ENCODE peak calls at places on chromosomes 2 and 18, in four cellular contexts. R, K, Z and D are unnamed samples. For H3K36me3, the result is how much of the 10 kb centered on the place peaks cover.

GRCh38 chr2:56484906-56485305 is 301.1 kb downstream of the CCDC85A start:
- DNase-seq in R (no peak), K (no peak), Z (no peak), D (no peak)

GRCh38 chr18:54023471-54023870 is 201.0 kb downstream of the MBD2 start:
- DNase-seq in R (no peak), K (no peak), Z (no peak), D (no peak)

GRCh38 chr2:8805278-8806045 is 32.0 kb downstream of the KIDINS220 start:
- DNase-seq in K (no peak), Z (no peak), R (no peak), D (peak)

GRCh38 chr18:36693931-36694661 is 134.7 kb downstream of the TPGS2 start:
- DNase-seq in K (peak), R (no peak), Z (no peak), D (no peak)

GRCh38 chr2:127453392-127454171 is 35.4 kb downstream of the PROC start:
- DNase-seq in Z (no peak), K (no peak), R (peak), D (no peak)

GRCh38 chr18:21309248-21309647 is 67.2 kb downstream of the GREB1L start:
- DNase-seq in K (no peak), Z (no peak), R (no peak), D (no peak)

GRCh38 chr18:37654034-37654433 is 88.4 kb upstream of the CELF4 start:
- DNase-seq in K (peak), R (no peak), Z (no peak), D (no peak)

GRCh38 chr2:119252186-119253113 is 28.8 kb downstream of the STEAP3 start:
- DNase-seq in Z (no peak), R (no peak), K (no peak), D (no peak)

GRCh38 chr2:46917628-46918027 is 2.0 kb upstream of the MCFD2 start:
- DNase-seq in R (no peak), Z (no peak), K (no peak), D (no peak)

GRCh38 chr2:65605427-65606058 is 173.1 kb upstream of the SPRED2 start:
- DNase-seq in K (no peak), R (no peak), Z (no peak), D (no peak)

GRCh38 chr2:190961918-190962487 is 52.0 kb downstream of the STAT1 start:
- DNase-seq in K (no peak), Z (no peak), R (no peak), D (no peak)

GRCh38 chr2:217108086-217108485 is 248.2 kb upstream of the TNP1 start:
- DNase-seq in Z (no peak), K (no peak), R (no peak), D (no peak)

GRCh38 chr2:186569906-186570305 is 19.9 kb upstream of the ITGAV start:
- DNase-seq in R (peak), K (no peak), Z (no peak), D (no peak)

GRCh38 chr2:67954125-67954748 is 108.6 kb downstream of the C1D start:
- DNase-seq in Z (no peak), R (peak), K (peak), D (no peak)

GRCh38 chr2:182504903-182505302 is 78.1 kb upstream of the PDE1A start:
- DNase-seq in R (no peak), Z (no peak), K (no peak), D (peak)

GRCh38 chr2:113178891-113179290 is 5.1 kb downstream of the PSD4 start:
- DNase-seq in R (no peak), K (no peak), Z (peak), D (no peak)

GRCh38 chr2:221969087-221969829 is 329.5 kb downstream of the PAX3 start:
- DNase-seq in R (peak), Z (no peak), K (no peak), D (no peak)

GRCh38 chr2:168964251-168964807 is 63.2 kb downstream of the G6PC2 start:
- DNase-seq in K (peak), Z (no peak), R (no peak), D (no peak)

GRCh38 chr18:49020621-49021021 is 69.9 kb upstream of the SMAD7 start:
- DNase-seq in Z (no peak), K (no peak), R (no peak), D (peak)

GRCh38 chr2:10452334-10452733 is 4.2 kb upstream of the ODC1 start:
- DNase-seq in Z (no peak), K (peak), R (no peak), D (no peak)

GRCh38 chr2:39050109-39050508 is 70.7 kb downstream of the SOS1 start:
- DNase-seq in K (no peak), R (no peak), Z (no peak), D (no peak)

GRCh38 chr18:22723741-22724140 is 209.4 kb upstream of the RBBP8 start:
- DNase-seq in Z (no peak), K (no peak), R (no peak), D (no peak)

GRCh38 chr2:39696838-39697237 is 31.1 kb downstream of the TMEM178A start:
- DNase-seq in Z (no peak), K (no peak), R (no peak), D (no peak)

GRCh38 chr2:119494163-119494790 is 30.0 kb downstream of the SCTR start:
- DNase-seq in R (peak), K (no peak), Z (no peak), D (no peak)

GRCh38 chr2:28649481-28650260 is 102.0 kb upstream of the PPP1CB start:
- DNase-seq in K (no peak), Z (no peak), R (no peak), D (no peak)

GRCh38 chr2:191907091-191907490 is 60.2 kb upstream of the CAVIN2 start:
- DNase-seq in K (no peak), Z (no peak), R (no peak), D (no peak)

GRCh38 chr2:212147921-212148513 is 390.6 kb downstream of the ERBB4 start:
- DNase-seq in K (no peak), Z (no peak), R (peak), D (no peak)

GRCh38 chr2:2846379-2847130 is 515.5 kb upstream of the MYT1L start:
- DNase-seq in Z (no peak), K (peak), R (no peak), D (peak)

GRCh38 chr2:121080013-121080772 is 204.8 kb downstream of the TFCP2L1 start:
- DNase-seq in K (peak), Z (no peak), R (peak), D (no peak)

GRCh38 chr2:108637304-108637669 is 82.0 kb upstream of the RANBP2 start:
- DNase-seq in Z (no peak), K (no peak), R (no peak), D (peak)

GRCh38 chr2:199692489-199692888 is 158.5 kb downstream of the FTCDNL1 start:
- DNase-seq in Z (no peak), R (no peak), K (no peak), D (no peak)

GRCh38 chr2:137938204-137938603 is 26.1 kb upstream of the HNMT start:
- DNase-seq in Z (no peak), K (no peak), R (no peak), D (no peak)

DNA sequence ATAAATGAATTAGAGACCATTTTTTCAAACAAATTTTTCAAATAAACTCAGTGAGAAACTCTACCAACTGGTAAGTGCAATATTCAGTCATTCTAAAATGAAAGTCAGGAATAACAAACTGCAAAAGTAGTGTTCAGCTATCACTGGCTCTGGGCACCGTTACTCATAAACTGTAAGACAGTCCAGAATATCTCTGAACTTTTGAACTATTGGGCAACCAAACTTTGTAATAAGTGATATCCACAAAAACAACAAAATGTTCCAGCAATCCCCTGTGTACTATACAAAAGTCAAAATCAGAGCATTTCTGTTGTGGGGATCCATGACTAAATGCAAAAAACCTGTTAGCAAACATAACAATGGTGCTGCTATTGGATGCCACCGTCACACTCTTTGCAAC is 56.3 kb downstream of the SLC25A12 start:
- DNase-seq in K (no peak), Z (no peak), R (no peak), D (no peak)
- H3K36me3 ChIP-seq in K (under half), Z (under half), R (under half), D (under half)

GRCh38 chr2:32942728-32943485 is 3.8 kb upstream of the LTBP1 start:
- DNase-seq in K (no peak), R (no peak), Z (no peak), D (no peak)
- H3K36me3 ChIP-seq in K (under half), R (under half), Z (under half), D (under half)

GRCh38 chr2:232239956-232240681 is 138.4 kb upstream of the ALPP start:
- DNase-seq in K (no peak), R (no peak), Z (no peak), D (no peak)
- H3K36me3 ChIP-seq in K (under half), R (under half), Z (under half), D (under half)

GRCh38 chr2:1648241-1649102 is 95.8 kb downstream of the PXDN start:
- DNase-seq in R (no peak), K (no peak), Z (no peak), D (no peak)

GRCh38 chr2:1651131-1652066 is 92.9 kb downstream of the PXDN start:
- DNase-seq in Z (no peak), R (no peak), K (no peak), D (no peak)

GRCh38 chr2:1649871-1650473 is 94.3 kb downstream of the PXDN start:
- DNase-seq in K (no peak), R (no peak), Z (no peak), D (no peak)

GRCh38 chr2:1649103-1649870 is 95.0 kb downstream of the PXDN start:
- DNase-seq in K (no peak), Z (no peak), R (no peak), D (no peak)

GRCh38 chr2:1650474-1650872 is 93.8 kb downstream of the PXDN start:
- DNase-seq in K (no peak), R (no peak), Z (no peak), D (no peak)
- H3K36me3 ChIP-seq in K (under half), R (under half), Z (under half), D (under half)

DNA sequence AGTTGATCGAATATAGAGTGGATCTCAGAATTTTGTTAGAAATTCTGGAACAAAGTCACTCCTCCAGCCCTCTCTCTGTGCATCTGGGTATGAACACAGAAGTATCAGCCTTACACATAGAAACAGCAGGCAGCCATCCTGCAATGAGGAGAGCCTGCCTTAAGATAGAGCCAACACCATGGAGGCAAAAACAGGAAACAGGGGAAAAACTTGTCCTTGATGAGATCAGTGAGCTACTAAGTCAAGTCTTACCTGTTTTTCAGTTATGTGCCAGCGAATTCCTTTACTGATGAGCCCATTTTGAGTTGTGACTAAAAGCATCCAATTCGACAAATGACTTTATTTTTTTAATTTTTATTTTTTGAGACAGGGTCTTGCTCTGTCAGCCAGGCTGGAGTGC is 26.6 kb upstream of the MREG start:
- DNase-seq in K (no peak), R (no peak), Z (no peak), D (no peak)
- H3K36me3 ChIP-seq in K (under half), R (under half), Z (under half), D (under half)

GRCh38 chr2:219225350-219225749 is 4.1 kb downstream of the ATG9A start:
- DNase-seq in R (no peak), Z (no peak), K (no peak), D (no peak)
- H3K36me3 ChIP-seq in R (under half), Z (half or more), K (under half), D (half or more)

GRCh38 chr2:54663424-54664030 is 59.9 kb upstream of the EML6 start:
- DNase-seq in R (no peak), Z (no peak), K (no peak), D (no peak)
- H3K36me3 ChIP-seq in R (under half), Z (half or more), K (under half), D (under half)

DNA sequence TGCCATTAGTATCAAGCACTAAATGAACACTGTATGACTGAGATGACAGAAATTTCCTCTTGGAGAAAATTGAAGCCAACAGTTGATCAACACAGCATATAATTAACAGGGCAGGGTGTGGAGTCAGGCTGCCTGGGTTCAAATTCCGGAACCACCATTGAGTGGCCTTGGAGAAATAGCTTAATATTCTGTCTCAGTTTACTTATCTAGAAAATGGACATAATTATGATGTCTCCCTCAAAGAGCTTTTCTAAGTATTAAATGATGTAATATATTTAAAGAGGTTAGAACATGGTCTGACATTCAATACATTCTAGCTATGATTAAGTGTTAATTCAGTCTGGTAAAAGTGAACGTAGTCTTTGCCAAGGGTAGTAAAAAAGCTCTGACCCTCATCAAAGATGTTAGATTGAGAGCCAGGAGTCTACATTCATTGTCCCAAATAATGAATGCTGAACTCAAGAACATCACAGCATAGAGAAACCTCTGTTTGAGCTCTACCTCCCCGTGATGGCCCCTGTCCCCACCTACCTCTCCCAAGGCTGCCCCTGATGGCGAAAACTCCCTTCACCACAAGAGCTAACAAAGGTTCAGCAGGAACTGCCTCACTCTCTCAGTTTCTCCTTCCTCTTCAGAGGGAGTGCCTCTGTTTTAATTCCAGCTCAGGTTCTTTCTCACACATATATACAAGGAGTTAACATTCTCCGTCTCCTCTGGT is 2.7 kb upstream of the VWA3B start:
- DNase-seq in K (no peak), Z (no peak), R (no peak), D (no peak)
- H3K36me3 ChIP-seq in K (under half), Z (under half), R (under half), D (under half)

GRCh38 chr2:241268306-241268705 is 47.2 kb downstream of the HDLBP start:
- DNase-seq in K (no peak), Z (no peak), R (no peak), D (no peak)
- H3K36me3 ChIP-seq in K (under half), Z (under half), R (under half), D (half or more)